ENCODE peak calls at places on chromosomes 3 and 15, in ten cellular contexts. One of them, this sample, is unnamed.

GRCh38 chr3:186400677-186401076 is 38.6 kb upstream of the DGKG start:
- DNase-seq in activated T-cell treated with anti-CD3 and anti-CD28 coated beads, Interleukin-2, amount 50 U/mL, for 72 hours: no peak
- DNase-seq in stimulated activated CD8-positive, alpha-beta memory T cell treated with anti-CD3 and anti-CD28 coated beads, Interleukin-15, amount 100 ng/mL, for 48 hours: no peak
- DNase-seq in transverse colon: no peak
- DNase-seq in effector CD4-positive, alpha-beta T cell: no peak
- DNase-seq in progenitor cell of endocrine pancreas: no peak
- DNase-seq in hippocampal formation: no peak
- DNase-seq in H9: no peak
- DNase-seq in endothelial cell of umbilical vein: no peak
- DNase-seq in naive B cell: no peak
- DNase-seq in this sample: peak

GRCh38 chr3:128282392-128283196 is 129.3 kb downstream of the EEFSEC start:
- DNase-seq in activated T-cell treated with anti-CD3 and anti-CD28 coated beads, Interleukin-2, amount 50 U/mL, for 72 hours: no peak
- DNase-seq in stimulated activated CD8-positive, alpha-beta memory T cell treated with anti-CD3 and anti-CD28 coated beads, Interleukin-15, amount 100 ng/mL, for 48 hours: no peak
- DNase-seq in transverse colon: peak
- DNase-seq in effector CD4-positive, alpha-beta T cell: no peak
- DNase-seq in progenitor cell of endocrine pancreas: no peak
- DNase-seq in hippocampal formation: no peak
- DNase-seq in H9: peak
- DNase-seq in endothelial cell of umbilical vein: no peak
- DNase-seq in naive B cell: no peak
- DNase-seq in this sample: no peak

GRCh38 chr15:56929933-56930332 is 11.5 kb downstream of the TCF12 start:
- DNase-seq in activated T-cell treated with anti-CD3 and anti-CD28 coated beads, Interleukin-2, amount 50 U/mL, for 72 hours: no peak
- DNase-seq in stimulated activated CD8-positive, alpha-beta memory T cell treated with anti-CD3 and anti-CD28 coated beads, Interleukin-15, amount 100 ng/mL, for 48 hours: no peak
- DNase-seq in transverse colon: no peak
- DNase-seq in effector CD4-positive, alpha-beta T cell: no peak
- DNase-seq in progenitor cell of endocrine pancreas: no peak
- DNase-seq in hippocampal formation: no peak
- DNase-seq in H9: no peak
- DNase-seq in endothelial cell of umbilical vein: no peak
- DNase-seq in naive B cell: no peak
- DNase-seq in this sample: no peak

GRCh38 chr3:81451140-81451539 is 310.3 kb downstream of the GBE1 start:
- DNase-seq in activated T-cell treated with anti-CD3 and anti-CD28 coated beads, Interleukin-2, amount 50 U/mL, for 72 hours: no peak
- DNase-seq in stimulated activated CD8-positive, alpha-beta memory T cell treated with anti-CD3 and anti-CD28 coated beads, Interleukin-15, amount 100 ng/mL, for 48 hours: no peak
- DNase-seq in transverse colon: no peak
- DNase-seq in effector CD4-positive, alpha-beta T cell: no peak
- DNase-seq in progenitor cell of endocrine pancreas: no peak
- DNase-seq in hippocampal formation: no peak
- DNase-seq in H9: no peak
- DNase-seq in endothelial cell of umbilical vein: no peak
- DNase-seq in naive B cell: no peak
- DNase-seq in this sample: no peak

GRCh38 chr3:31561891-31562290 is 29.2 kb downstream of the STT3B start:
- DNase-seq in activated T-cell treated with anti-CD3 and anti-CD28 coated beads, Interleukin-2, amount 50 U/mL, for 72 hours: no peak
- DNase-seq in stimulated activated CD8-positive, alpha-beta memory T cell treated with anti-CD3 and anti-CD28 coated beads, Interleukin-15, amount 100 ng/mL, for 48 hours: no peak
- DNase-seq in transverse colon: no peak
- DNase-seq in effector CD4-positive, alpha-beta T cell: no peak
- DNase-seq in progenitor cell of endocrine pancreas: no peak
- DNase-seq in hippocampal formation: no peak
- DNase-seq in H9: peak
- DNase-seq in endothelial cell of umbilical vein: no peak
- DNase-seq in naive B cell: no peak
- DNase-seq in this sample: no peak

GRCh38 chr15:42921049-42921731 is 612 bp upstream of the TTBK2 start:
- DNase-seq in activated T-cell treated with anti-CD3 and anti-CD28 coated beads, Interleukin-2, amount 50 U/mL, for 72 hours: peak
- DNase-seq in stimulated activated CD8-positive, alpha-beta memory T cell treated with anti-CD3 and anti-CD28 coated beads, Interleukin-15, amount 100 ng/mL, for 48 hours: no peak
- DNase-seq in transverse colon: peak
- DNase-seq in effector CD4-positive, alpha-beta T cell: peak
- DNase-seq in progenitor cell of endocrine pancreas: no peak
- DNase-seq in hippocampal formation: peak
- DNase-seq in H9: no peak
- DNase-seq in endothelial cell of umbilical vein: peak
- DNase-seq in naive B cell: peak
- DNase-seq in this sample: peak

GRCh38 chr3:83218383-83219200 is 1457.1 kb upstream of the GBE1 start:
- DNase-seq in activated T-cell treated with anti-CD3 and anti-CD28 coated beads, Interleukin-2, amount 50 U/mL, for 72 hours: no peak
- DNase-seq in stimulated activated CD8-positive, alpha-beta memory T cell treated with anti-CD3 and anti-CD28 coated beads, Interleukin-15, amount 100 ng/mL, for 48 hours: no peak
- DNase-seq in transverse colon: no peak
- DNase-seq in effector CD4-positive, alpha-beta T cell: no peak
- DNase-seq in progenitor cell of endocrine pancreas: no peak
- DNase-seq in hippocampal formation: no peak
- DNase-seq in H9: peak
- DNase-seq in endothelial cell of umbilical vein: no peak
- DNase-seq in naive B cell: no peak
- DNase-seq in this sample: no peak

GRCh38 chr3:188656196-188656982 is 502.4 kb downstream of the LPP start:
- DNase-seq in activated T-cell treated with anti-CD3 and anti-CD28 coated beads, Interleukin-2, amount 50 U/mL, for 72 hours: no peak
- DNase-seq in stimulated activated CD8-positive, alpha-beta memory T cell treated with anti-CD3 and anti-CD28 coated beads, Interleukin-15, amount 100 ng/mL, for 48 hours: no peak
- DNase-seq in transverse colon: no peak
- DNase-seq in effector CD4-positive, alpha-beta T cell: no peak
- DNase-seq in progenitor cell of endocrine pancreas: no peak
- DNase-seq in hippocampal formation: no peak
- DNase-seq in H9: no peak
- DNase-seq in endothelial cell of umbilical vein: peak
- DNase-seq in naive B cell: no peak
- DNase-seq in this sample: no peak

GRCh38 chr15:52006702-52007340 is 12.2 kb upstream of the MAPK6 start:
- DNase-seq in activated T-cell treated with anti-CD3 and anti-CD28 coated beads, Interleukin-2, amount 50 U/mL, for 72 hours: no peak
- DNase-seq in stimulated activated CD8-positive, alpha-beta memory T cell treated with anti-CD3 and anti-CD28 coated beads, Interleukin-15, amount 100 ng/mL, for 48 hours: no peak
- DNase-seq in transverse colon: no peak
- DNase-seq in effector CD4-positive, alpha-beta T cell: no peak
- DNase-seq in progenitor cell of endocrine pancreas: no peak
- DNase-seq in hippocampal formation: no peak
- DNase-seq in H9: no peak
- DNase-seq in endothelial cell of umbilical vein: peak
- DNase-seq in naive B cell: no peak
- DNase-seq in this sample: no peak

GRCh38 chr3:127690106-127690505 is 17.4 kb downstream of the ABTB1 start:
- DNase-seq in activated T-cell treated with anti-CD3 and anti-CD28 coated beads, Interleukin-2, amount 50 U/mL, for 72 hours: no peak
- DNase-seq in stimulated activated CD8-positive, alpha-beta memory T cell treated with anti-CD3 and anti-CD28 coated beads, Interleukin-15, amount 100 ng/mL, for 48 hours: no peak
- DNase-seq in transverse colon: no peak
- DNase-seq in effector CD4-positive, alpha-beta T cell: no peak
- DNase-seq in progenitor cell of endocrine pancreas: no peak
- DNase-seq in hippocampal formation: no peak
- DNase-seq in H9: no peak
- DNase-seq in endothelial cell of umbilical vein: no peak
- DNase-seq in naive B cell: no peak
- DNase-seq in this sample: no peak

GRCh38 chr3:58306662-58307286 is 454 bp downstream of the HTD2 start:
- DNase-seq in activated T-cell treated with anti-CD3 and anti-CD28 coated beads, Interleukin-2, amount 50 U/mL, for 72 hours: peak
- DNase-seq in stimulated activated CD8-positive, alpha-beta memory T cell treated with anti-CD3 and anti-CD28 coated beads, Interleukin-15, amount 100 ng/mL, for 48 hours: no peak
- DNase-seq in transverse colon: peak
- DNase-seq in effector CD4-positive, alpha-beta T cell: no peak
- DNase-seq in progenitor cell of endocrine pancreas: peak
- DNase-seq in hippocampal formation: no peak
- DNase-seq in H9: peak
- DNase-seq in endothelial cell of umbilical vein: peak
- DNase-seq in naive B cell: peak
- DNase-seq in this sample: no peak

GRCh38 chr3:129439381-129439816 is 349 bp downstream of the MBD4 start:
- DNase-seq in activated T-cell treated with anti-CD3 and anti-CD28 coated beads, Interleukin-2, amount 50 U/mL, for 72 hours: peak
- DNase-seq in stimulated activated CD8-positive, alpha-beta memory T cell treated with anti-CD3 and anti-CD28 coated beads, Interleukin-15, amount 100 ng/mL, for 48 hours: peak
- DNase-seq in transverse colon: peak
- DNase-seq in effector CD4-positive, alpha-beta T cell: peak
- DNase-seq in progenitor cell of endocrine pancreas: peak
- DNase-seq in hippocampal formation: no peak
- DNase-seq in H9: no peak
- DNase-seq in endothelial cell of umbilical vein: peak
- DNase-seq in naive B cell: peak
- DNase-seq in this sample: peak

GRCh38 chr15:100229181-100230163 is 112.3 kb downstream of the ADAMTS17 start:
- DNase-seq in activated T-cell treated with anti-CD3 and anti-CD28 coated beads, Interleukin-2, amount 50 U/mL, for 72 hours: peak
- DNase-seq in stimulated activated CD8-positive, alpha-beta memory T cell treated with anti-CD3 and anti-CD28 coated beads, Interleukin-15, amount 100 ng/mL, for 48 hours: no peak
- DNase-seq in transverse colon: no peak
- DNase-seq in effector CD4-positive, alpha-beta T cell: no peak
- DNase-seq in progenitor cell of endocrine pancreas: no peak
- DNase-seq in hippocampal formation: no peak
- DNase-seq in H9: no peak
- DNase-seq in endothelial cell of umbilical vein: no peak
- DNase-seq in naive B cell: no peak
- DNase-seq in this sample: no peak

GRCh38 chr15:75799190-75799589 is 44.1 kb upstream of the UBE2Q2 start:
- DNase-seq in activated T-cell treated with anti-CD3 and anti-CD28 coated beads, Interleukin-2, amount 50 U/mL, for 72 hours: no peak
- DNase-seq in stimulated activated CD8-positive, alpha-beta memory T cell treated with anti-CD3 and anti-CD28 coated beads, Interleukin-15, amount 100 ng/mL, for 48 hours: no peak
- DNase-seq in transverse colon: no peak
- DNase-seq in effector CD4-positive, alpha-beta T cell: no peak
- DNase-seq in progenitor cell of endocrine pancreas: no peak
- DNase-seq in hippocampal formation: no peak
- DNase-seq in H9: no peak
- DNase-seq in endothelial cell of umbilical vein: no peak
- DNase-seq in naive B cell: no peak
- DNase-seq in this sample: no peak

GRCh38 chr15:63513271-63513670 is 8.9 kb downstream of the USP3 start:
- DNase-seq in activated T-cell treated with anti-CD3 and anti-CD28 coated beads, Interleukin-2, amount 50 U/mL, for 72 hours: no peak
- DNase-seq in stimulated activated CD8-positive, alpha-beta memory T cell treated with anti-CD3 and anti-CD28 coated beads, Interleukin-15, amount 100 ng/mL, for 48 hours: no peak
- DNase-seq in transverse colon: no peak
- DNase-seq in effector CD4-positive, alpha-beta T cell: no peak
- DNase-seq in progenitor cell of endocrine pancreas: no peak
- DNase-seq in hippocampal formation: no peak
- DNase-seq in H9: no peak
- DNase-seq in endothelial cell of umbilical vein: no peak
- DNase-seq in naive B cell: no peak
- DNase-seq in this sample: no peak

GRCh38 chr3:173502983-173503568 is 105.5 kb downstream of the NLGN1 start:
- DNase-seq in activated T-cell treated with anti-CD3 and anti-CD28 coated beads, Interleukin-2, amount 50 U/mL, for 72 hours: no peak
- DNase-seq in stimulated activated CD8-positive, alpha-beta memory T cell treated with anti-CD3 and anti-CD28 coated beads, Interleukin-15, amount 100 ng/mL, for 48 hours: no peak
- DNase-seq in transverse colon: no peak
- DNase-seq in effector CD4-positive, alpha-beta T cell: no peak
- DNase-seq in progenitor cell of endocrine pancreas: no peak
- DNase-seq in hippocampal formation: no peak
- DNase-seq in H9: no peak
- DNase-seq in endothelial cell of umbilical vein: peak
- DNase-seq in naive B cell: no peak
- DNase-seq in this sample: no peak

GRCh38 chr15:22903961-22904534 is 65.6 kb downstream of the NIPA2 start:
- DNase-seq in activated T-cell treated with anti-CD3 and anti-CD28 coated beads, Interleukin-2, amount 50 U/mL, for 72 hours: no peak
- DNase-seq in stimulated activated CD8-positive, alpha-beta memory T cell treated with anti-CD3 and anti-CD28 coated beads, Interleukin-15, amount 100 ng/mL, for 48 hours: no peak
- DNase-seq in transverse colon: peak
- DNase-seq in effector CD4-positive, alpha-beta T cell: no peak
- DNase-seq in progenitor cell of endocrine pancreas: no peak
- DNase-seq in hippocampal formation: no peak
- DNase-seq in H9: no peak
- DNase-seq in endothelial cell of umbilical vein: no peak
- DNase-seq in naive B cell: no peak
- DNase-seq in this sample: no peak

GRCh38 chr3:9214599-9214998 is 34.8 kb downstream of the SRGAP3 start:
- DNase-seq in activated T-cell treated with anti-CD3 and anti-CD28 coated beads, Interleukin-2, amount 50 U/mL, for 72 hours: no peak
- DNase-seq in stimulated activated CD8-positive, alpha-beta memory T cell treated with anti-CD3 and anti-CD28 coated beads, Interleukin-15, amount 100 ng/mL, for 48 hours: no peak
- DNase-seq in transverse colon: no peak
- DNase-seq in effector CD4-positive, alpha-beta T cell: no peak
- DNase-seq in progenitor cell of endocrine pancreas: no peak
- DNase-seq in hippocampal formation: no peak
- DNase-seq in H9: no peak
- DNase-seq in endothelial cell of umbilical vein: no peak
- DNase-seq in naive B cell: no peak
- DNase-seq in this sample: no peak

GRCh38 chr3:134874737-134875413 is 79.8 kb downstream of the EPHB1 start:
- DNase-seq in activated T-cell treated with anti-CD3 and anti-CD28 coated beads, Interleukin-2, amount 50 U/mL, for 72 hours: no peak
- DNase-seq in stimulated activated CD8-positive, alpha-beta memory T cell treated with anti-CD3 and anti-CD28 coated beads, Interleukin-15, amount 100 ng/mL, for 48 hours: no peak
- DNase-seq in transverse colon: no peak
- DNase-seq in effector CD4-positive, alpha-beta T cell: no peak
- DNase-seq in progenitor cell of endocrine pancreas: no peak
- DNase-seq in hippocampal formation: no peak
- DNase-seq in H9: no peak
- DNase-seq in endothelial cell of umbilical vein: no peak
- DNase-seq in naive B cell: no peak
- DNase-seq in this sample: no peak

GRCh38 chr3:143482106-143483088 is 362.8 kb downstream of the CHST2 start:
- DNase-seq in activated T-cell treated with anti-CD3 and anti-CD28 coated beads, Interleukin-2, amount 50 U/mL, for 72 hours: no peak
- DNase-seq in stimulated activated CD8-positive, alpha-beta memory T cell treated with anti-CD3 and anti-CD28 coated beads, Interleukin-15, amount 100 ng/mL, for 48 hours: no peak
- DNase-seq in transverse colon: no peak
- DNase-seq in effector CD4-positive, alpha-beta T cell: no peak
- DNase-seq in progenitor cell of endocrine pancreas: no peak
- DNase-seq in hippocampal formation: no peak
- DNase-seq in H9: no peak
- DNase-seq in endothelial cell of umbilical vein: no peak
- DNase-seq in naive B cell: no peak
- DNase-seq in this sample: no peak

GRCh38 chr3:18494251-18494650 is 69.1 kb upstream of the SATB1 start:
- DNase-seq in activated T-cell treated with anti-CD3 and anti-CD28 coated beads, Interleukin-2, amount 50 U/mL, for 72 hours: no peak
- DNase-seq in stimulated activated CD8-positive, alpha-beta memory T cell treated with anti-CD3 and anti-CD28 coated beads, Interleukin-15, amount 100 ng/mL, for 48 hours: no peak
- DNase-seq in transverse colon: no peak
- DNase-seq in effector CD4-positive, alpha-beta T cell: no peak
- DNase-seq in progenitor cell of endocrine pancreas: no peak
- DNase-seq in hippocampal formation: no peak
- DNase-seq in H9: no peak
- DNase-seq in endothelial cell of umbilical vein: no peak
- DNase-seq in naive B cell: no peak
- DNase-seq in this sample: no peak

GRCh38 chr3:53254190-53254809 is 1.5 kb downstream of the TKT start:
- DNase-seq in activated T-cell treated with anti-CD3 and anti-CD28 coated beads, Interleukin-2, amount 50 U/mL, for 72 hours: no peak
- DNase-seq in stimulated activated CD8-positive, alpha-beta memory T cell treated with anti-CD3 and anti-CD28 coated beads, Interleukin-15, amount 100 ng/mL, for 48 hours: no peak
- DNase-seq in transverse colon: no peak
- DNase-seq in effector CD4-positive, alpha-beta T cell: no peak
- DNase-seq in progenitor cell of endocrine pancreas: no peak
- DNase-seq in hippocampal formation: no peak
- DNase-seq in H9: no peak
- DNase-seq in endothelial cell of umbilical vein: peak
- DNase-seq in naive B cell: no peak
- DNase-seq in this sample: no peak

GRCh38 chr15:62870216-62870615 is 172.3 kb upstream of the TPM1 start:
- DNase-seq in activated T-cell treated with anti-CD3 and anti-CD28 coated beads, Interleukin-2, amount 50 U/mL, for 72 hours: no peak
- DNase-seq in stimulated activated CD8-positive, alpha-beta memory T cell treated with anti-CD3 and anti-CD28 coated beads, Interleukin-15, amount 100 ng/mL, for 48 hours: no peak
- DNase-seq in transverse colon: no peak
- DNase-seq in effector CD4-positive, alpha-beta T cell: no peak
- DNase-seq in progenitor cell of endocrine pancreas: no peak
- DNase-seq in hippocampal formation: no peak
- DNase-seq in H9: no peak
- DNase-seq in endothelial cell of umbilical vein: no peak
- DNase-seq in naive B cell: no peak
- DNase-seq in this sample: no peak

GRCh38 chr3:128725932-128726690 is at the start of gene RAB7A:
- DNase-seq in activated T-cell treated with anti-CD3 and anti-CD28 coated beads, Interleukin-2, amount 50 U/mL, for 72 hours: peak
- DNase-seq in stimulated activated CD8-positive, alpha-beta memory T cell treated with anti-CD3 and anti-CD28 coated beads, Interleukin-15, amount 100 ng/mL, for 48 hours: peak
- DNase-seq in transverse colon: peak
- DNase-seq in effector CD4-positive, alpha-beta T cell: peak
- DNase-seq in progenitor cell of endocrine pancreas: peak
- DNase-seq in hippocampal formation: peak
- DNase-seq in H9: peak
- DNase-seq in endothelial cell of umbilical vein: peak
- DNase-seq in naive B cell: peak
- DNase-seq in this sample: peak

GRCh38 chr3:57464801-57465200 is 79.3 kb downstream of the DNAH12 start:
- DNase-seq in activated T-cell treated with anti-CD3 and anti-CD28 coated beads, Interleukin-2, amount 50 U/mL, for 72 hours: no peak
- DNase-seq in stimulated activated CD8-positive, alpha-beta memory T cell treated with anti-CD3 and anti-CD28 coated beads, Interleukin-15, amount 100 ng/mL, for 48 hours: no peak
- DNase-seq in transverse colon: no peak
- DNase-seq in effector CD4-positive, alpha-beta T cell: no peak
- DNase-seq in progenitor cell of endocrine pancreas: no peak
- DNase-seq in hippocampal formation: no peak
- DNase-seq in H9: no peak
- DNase-seq in endothelial cell of umbilical vein: peak
- DNase-seq in naive B cell: no peak
- DNase-seq in this sample: no peak

GRCh38 chr3:105786241-105786640 is 82.6 kb downstream of the CBLB start:
- DNase-seq in activated T-cell treated with anti-CD3 and anti-CD28 coated beads, Interleukin-2, amount 50 U/mL, for 72 hours: no peak
- DNase-seq in stimulated activated CD8-positive, alpha-beta memory T cell treated with anti-CD3 and anti-CD28 coated beads, Interleukin-15, amount 100 ng/mL, for 48 hours: no peak
- DNase-seq in transverse colon: no peak
- DNase-seq in effector CD4-positive, alpha-beta T cell: no peak
- DNase-seq in progenitor cell of endocrine pancreas: no peak
- DNase-seq in hippocampal formation: no peak
- DNase-seq in H9: no peak
- DNase-seq in endothelial cell of umbilical vein: no peak
- DNase-seq in naive B cell: no peak
- DNase-seq in this sample: no peak

GRCh38 chr15:51874751-51875644 is 45.5 kb downstream of the TMOD3 start:
- DNase-seq in activated T-cell treated with anti-CD3 and anti-CD28 coated beads, Interleukin-2, amount 50 U/mL, for 72 hours: no peak
- DNase-seq in stimulated activated CD8-positive, alpha-beta memory T cell treated with anti-CD3 and anti-CD28 coated beads, Interleukin-15, amount 100 ng/mL, for 48 hours: no peak
- DNase-seq in transverse colon: peak
- DNase-seq in effector CD4-positive, alpha-beta T cell: no peak
- DNase-seq in progenitor cell of endocrine pancreas: no peak
- DNase-seq in hippocampal formation: no peak
- DNase-seq in H9: no peak
- DNase-seq in endothelial cell of umbilical vein: peak
- DNase-seq in naive B cell: no peak
- DNase-seq in this sample: no peak